ENCODE peak calls at places on chromosomes 13 and 19, in ten cellular contexts. G, J, F, X, W, U, A, V, D and M are unnamed samples.

GRCh38 chr13:34886987-34887386 is 55.1 kb upstream of the NBEA start:
- DNase-seq in V (no peak), U (peak), D (no peak), J (no peak), W (no peak), X (no peak), A (no peak), G (no peak), F (no peak), M (no peak)

GRCh38 chr19:43464089-43464775 is 1.2 kb downstream of the LYPD3 start:
- DNase-seq in A (peak), D (peak), W (peak), V (peak), F (no peak), J (no peak), G (no peak), U (no peak), X (no peak), M (no peak)

GRCh38 chr19:16143399-16144215 is at the start of gene HSH2D:
- DNase-seq in G (peak), V (no peak), J (no peak), A (no peak), D (peak), F (no peak), U (peak), W (peak), X (peak), M (no peak)

GRCh38 chr19:15297416-15298224 is 34.7 kb downstream of the BRD4 start:
- DNase-seq in U (no peak), G (no peak), X (no peak), V (no peak), J (peak), W (no peak), A (no peak), D (no peak), F (peak), M (peak)

GRCh38 chr19:48102870-48103751 is 7.5 kb downstream of the PLA2G4C start:
- DNase-seq in U (peak), A (no peak), F (no peak), J (peak), G (peak), V (peak), D (no peak), X (peak), W (no peak), M (no peak)

GRCh38 chr13:44257806-44258205 is 115.8 kb upstream of the SERP2 start:
- DNase-seq in G (no peak), X (no peak), J (no peak), A (no peak), F (no peak), W (no peak), D (no peak), U (no peak), V (no peak), M (no peak)

GRCh38 chr13:34086281-34086680 is 268.3 kb downstream of the RFC3 start:
- DNase-seq in F (no peak), W (no peak), D (no peak), G (no peak), J (no peak), A (no peak), X (no peak), U (no peak), V (no peak), M (no peak)

GRCh38 chr19:53626941-53627340 is 4.9 kb upstream of the DPRX start:
- DNase-seq in X (no peak), F (no peak), U (no peak), V (no peak), D (no peak), A (no peak), W (no peak), J (no peak), G (no peak), M (no peak)

GRCh38 chr19:35561436-35561835 is 2.0 kb downstream of the ATP4A start:
- DNase-seq in V (no peak), F (no peak), J (no peak), G (no peak), X (no peak), D (no peak), A (no peak), U (no peak), W (no peak), M (no peak)

GRCh38 chr13:68759617-68760016 is 1348.0 kb upstream of the ATXN8OS start:
- DNase-seq in X (no peak), G (no peak), V (no peak), F (no peak), W (no peak), J (no peak), D (no peak), A (no peak), U (no peak), M (no peak)

GRCh38 chr13:98435356-98435755 is 141.6 kb downstream of the STK24 start:
- DNase-seq in F (no peak), D (no peak), A (no peak), U (no peak), J (no peak), G (no peak), X (no peak), W (no peak), V (no peak), M (no peak)

GRCh38 chr19:38649305-38650179 is 2.1 kb downstream of the ACTN4 start:
- DNase-seq in V (no peak), X (no peak), G (no peak), W (no peak), J (no peak), A (no peak), U (peak), F (no peak), D (no peak), M (peak)

GRCh38 chr19:38227272-38228004 is 3.4 kb upstream of the DPF1 start:
- DNase-seq in W (no peak), V (no peak), A (no peak), D (no peak), U (no peak), G (no peak), J (no peak), X (no peak), F (no peak), M (no peak)

GRCh38 chr19:43778651-43779050 is 2.1 kb downstream of the KCNN4 start:
- DNase-seq in D (no peak), U (no peak), X (no peak), V (no peak), G (no peak), A (no peak), F (no peak), J (no peak), W (no peak), M (no peak)

GRCh38 chr13:53142301-53142700 is 113.7 kb downstream of the OLFM4 start:
- DNase-seq in V (no peak), D (no peak), J (peak), G (no peak), X (no peak), U (no peak), F (no peak), W (no peak), A (no peak), M (no peak)

GRCh38 chr19:31667106-31667505 is 317.9 kb upstream of the TSHZ3 start:
- DNase-seq in D (no peak), V (no peak), X (no peak), A (no peak), U (no peak), W (no peak), F (no peak), J (no peak), G (no peak), M (no peak)

GRCh38 chr13:27920677-27921420 is 1.0 kb downstream of the PDX1 start:
- DNase-seq in D (no peak), U (no peak), X (no peak), V (peak), W (no peak), A (no peak), F (no peak), J (peak), G (no peak), M (no peak)

GRCh38 chr19:54576411-54576976 is 2.9 kb downstream of the LILRA2 start:
- DNase-seq in U (no peak), J (no peak), F (no peak), W (no peak), G (no peak), V (no peak), D (no peak), X (no peak), A (no peak), M (no peak)

GRCh38 chr13:36848228-36848982 is 29.4 kb downstream of the RFXAP start:
- DNase-seq in J (peak), G (no peak), V (no peak), U (peak), X (no peak), F (no peak), W (no peak), D (no peak), A (no peak), M (no peak)

GRCh38 chr19:51887522-51888498 is at the start of gene ZNF577:
- DNase-seq in U (peak), A (peak), X (peak), V (peak), W (peak), D (peak), F (peak), J (peak), G (peak), M (peak)

GRCh38 chr13:50617134-50617721 is 226.3 kb downstream of the DLEU7 start:
- DNase-seq in J (peak), F (peak), V (no peak), X (no peak), G (no peak), W (no peak), U (peak), D (no peak), A (no peak), M (peak)

GRCh38 chr19:17951151-17952040 is 15.5 kb upstream of the KCNN1 start:
- DNase-seq in V (peak), X (no peak), W (no peak), U (no peak), J (no peak), F (no peak), G (no peak), D (no peak), A (no peak), M (no peak)

GRCh38 chr19:18846862-18847515 is 15.2 kb downstream of the UPF1 start:
- DNase-seq in W (peak), F (no peak), G (no peak), V (peak), X (no peak), J (peak), U (peak), D (peak), A (peak), M (peak)

GRCh38 chr13:35733832-35734231 is 257.3 kb upstream of the MAB21L1 start:
- DNase-seq in U (no peak), X (no peak), W (no peak), V (no peak), J (peak), A (no peak), F (no peak), G (no peak), D (no peak), M (no peak)

GRCh38 chr19:2221918-2222317 is 14.2 kb downstream of the PLEKHJ1 start:
- DNase-seq in U (no peak), G (no peak), A (no peak), X (no peak), W (no peak), D (no peak), J (peak), V (peak), F (no peak), M (no peak)

GRCh38 chr13:75151081-75151643 is 330.8 kb downstream of the TBC1D4 start:
- DNase-seq in J (peak), X (no peak), G (no peak), W (no peak), F (no peak), A (no peak), D (no peak), U (peak), V (no peak), M (peak)

GRCh38 chr19:4379383-4380253 is 20.7 kb downstream of the SH3GL1 start:
- DNase-seq in V (no peak), J (peak), D (no peak), U (peak), G (no peak), F (no peak), X (no peak), A (no peak), W (no peak), M (peak)

GRCh38 chr19:58325623-58326022 is 1.2 kb upstream of the ZSCAN22 start:
- DNase-seq in J (peak), U (peak), V (no peak), D (no peak), W (no peak), X (no peak), F (no peak), G (no peak), A (no peak), M (no peak)

GRCh38 chr19:55284405-55285058 is 735 bp downstream of the BRSK1 start:
- DNase-seq in A (no peak), X (no peak), V (no peak), U (no peak), J (no peak), F (no peak), G (no peak), D (no peak), W (no peak), M (no peak)

GRCh38 chr13:34294483-34295129 is 476.7 kb downstream of the RFC3 start:
- DNase-seq in A (no peak), D (peak), X (no peak), G (no peak), J (peak), V (peak), U (peak), W (no peak), F (no peak), M (peak)

GRCh38 chr19:9406798-9407352 is 28.5 kb downstream of the ZNF266 start:
- DNase-seq in F (peak), U (peak), W (peak), D (peak), V (no peak), J (peak), G (peak), X (peak), A (peak), M (peak)

GRCh38 chr13:46341112-46341711 is 45.8 kb downstream of the RUBCNL start:
- DNase-seq in F (no peak), G (peak), J (peak), D (no peak), X (peak), V (no peak), U (peak), W (no peak), A (no peak), M (peak)

GRCh38 chr13:34308725-34309124 is 490.8 kb downstream of the RFC3 start:
- DNase-seq in D (no peak), W (no peak), A (no peak), J (peak), U (no peak), X (no peak), V (no peak), G (no peak), F (peak), M (no peak)

GRCh38 chr13:44237276-44237767 is 136.3 kb upstream of the SERP2 start:
- DNase-seq in F (peak), U (peak), J (peak), W (no peak), V (peak), A (peak), G (no peak), X (no peak), D (peak), M (peak)

GRCh38 chr13:104289400-104289799 is 1223.2 kb upstream of the SLC10A2 start:
- DNase-seq in X (no peak), W (no peak), U (peak), F (no peak), G (no peak), J (no peak), D (no peak), V (no peak), A (no peak), M (no peak)

GRCh38 chr13:51761638-51762350 is 42.2 kb downstream of the DHRS12 start:
- DNase-seq in F (no peak), D (peak), A (no peak), J (no peak), U (no peak), W (no peak), G (no peak), X (no peak), V (peak), M (no peak)

GRCh38 chr19:7636691-7637373 is at the start of gene STXBP2:
- DNase-seq in J (peak), G (peak), W (peak), F (no peak), U (no peak), A (peak), X (peak), V (peak), D (peak), M (no peak)

GRCh38 chr19:45601524-45602522 is at the start of gene GPR4:
- DNase-seq in U (no peak), D (peak), F (no peak), A (no peak), X (no peak), V (peak), J (no peak), W (no peak), G (no peak), M (no peak)